ENCODE peak calls at places on chromosomes 7 and 10, in ten cellular contexts. Z, E, V, D, N, J, H, T, A and P are unnamed samples.

GRCh38 chr10:126391162-126391880 is 3.0 kb upstream of the ADAM12 start:
- DNase-seq in H (peak; percentile 79), Z (no peak), E (no peak), J (no peak), V (no peak), N (no peak), A (peak; percentile 91), D (no peak), T (no peak), P (no peak)

GRCh38 chr7:36788814-36789470 is 64.6 kb upstream of the AOAH start:
- DNase-seq in N (no peak), D (no peak), E (no peak), Z (no peak), V (no peak), J (no peak), T (no peak), H (no peak), A (no peak), P (no peak)

GRCh38 chr10:71126432-71126831 is 85.9 kb upstream of the UNC5B start:
- DNase-seq in A (no peak), H (no peak), T (no peak), N (no peak), Z (no peak), D (no peak), V (no peak), J (no peak), E (no peak), P (no peak)

GRCh38 chr7:1011297-1012003 is 28.5 kb downstream of the CYP2W1 start:
- DNase-seq in Z (no peak), D (no peak), J (no peak), T (no peak), N (no peak), A (no peak), H (no peak), V (no peak), E (no peak), P (no peak)

GRCh38 chr7:114988755-114989154 is 66.9 kb downstream of the MDFIC start:
- DNase-seq in E (no peak), T (peak; percentile 90), A (peak; percentile 63), Z (no peak), D (peak; percentile 71), H (peak; percentile 69), N (no peak), J (peak; percentile 84), V (no peak), P (no peak)

GRCh38 chr10:49307921-49308320 is 9.0 kb downstream of the C10orf71 start:
- DNase-seq in D (no peak), T (no peak), V (peak; percentile 43), Z (no peak), A (no peak), H (no peak), J (no peak), N (no peak), E (no peak), P (no peak)

GRCh38 chr10:86849495-86849894 is 93.1 kb downstream of the BMPR1A start:
- DNase-seq in Z (no peak), N (no peak), D (no peak), V (no peak), H (no peak), E (no peak), A (no peak), T (no peak), J (no peak), P (no peak)

GRCh38 chr7:134701272-134701671 is 54.6 kb downstream of the BPGM start:
- DNase-seq in A (peak; percentile 25), N (no peak), E (no peak), H (peak; percentile 68), V (peak; percentile 39), J (peak; percentile 67), D (peak; percentile 33), Z (no peak), T (peak; percentile 53), P (peak; percentile 33)

GRCh38 chr10:43322769-43323168 is 48.7 kb upstream of the FXYD4 start:
- DNase-seq in V (no peak), H (peak; percentile 74), N (no peak), T (peak; percentile 64), A (peak; percentile 74), E (peak; percentile 90), Z (peak; percentile 90), J (peak; percentile 83), D (peak; percentile 72), P (peak; percentile 22)

GRCh38 chr7:30656006-30656575 is 26.2 kb downstream of the CRHR2 start:
- DNase-seq in D (no peak), Z (no peak), H (no peak), N (no peak), V (no peak), A (no peak), T (no peak), E (no peak), J (no peak), P (no peak)

GRCh38 chr7:13860734-13861133 is 128.7 kb downstream of the ETV1 start:
- DNase-seq in H (no peak), Z (no peak), A (no peak), D (peak; percentile 56), V (no peak), N (no peak), T (peak; percentile 17), J (no peak), E (no peak), P (no peak)

GRCh38 chr10:104057717-104058116 is 28.0 kb downstream of the COL17A1 start:
- DNase-seq in H (no peak), A (no peak), D (no peak), N (no peak), Z (no peak), J (no peak), E (no peak), T (no peak), V (no peak), P (no peak)

GRCh38 chr7:69367785-69368184 is 230.5 kb upstream of the AUTS2 start:
- DNase-seq in D (no peak), V (no peak), H (no peak), Z (no peak), E (no peak), J (no peak), T (no peak), N (no peak), A (peak; percentile 73), P (no peak)

GRCh38 chr10:89535185-89536012 is at the start of gene SLC16A12:
- DNase-seq in Z (no peak), H (peak; percentile 21), D (no peak), T (no peak), N (no peak), A (peak; percentile 33), E (no peak), V (no peak), J (no peak), P (no peak)

GRCh38 chr10:112738586-112739218 is 211.3 kb upstream of the TCF7L2 start:
- DNase-seq in Z (no peak), E (no peak), J (peak; percentile 36), N (no peak), A (peak; percentile 52), H (no peak), D (no peak), V (no peak), T (no peak), P (no peak)

GRCh38 chr7:521221-522070 is 1.8 kb upstream of the PDGFA start:
- DNase-seq in Z (peak; percentile 79), D (no peak), E (no peak), H (peak; percentile 44), A (peak; percentile 81), N (no peak), V (peak; percentile 42), T (no peak), J (peak; percentile 75), P (peak; percentile 92)

GRCh38 chr7:157027568-157028527 is 17.4 kb upstream of the MNX1 start:
- DNase-seq in T (no peak), E (no peak), N (no peak), D (peak; percentile 34), A (no peak), Z (no peak), H (no peak), V (no peak), J (peak; percentile 28), P (no peak)

GRCh38 chr10:43292745-43293676 is 26.1 kb upstream of the RASGEF1A start:
- DNase-seq in H (peak; percentile 62), E (peak; percentile 65), Z (peak; percentile 61), D (peak; percentile 49), V (peak; percentile 61), A (peak; percentile 52), N (peak; percentile 35), T (peak; percentile 40), J (peak; percentile 56), P (peak; percentile 57)